ENCODE peak calls at places on chromosome 9, in nine cellular contexts. One of them, this sample, is unnamed.

GRCh38 chr9:111456536-111456935 is 27.6 kb downstream of the ECPAS start:
- DNase-seq in stimulated activated CD4-positive, alpha-beta T cell treated with anti-CD3 and anti-CD28 coated beads, Interleukin-15, amount 100 ng/mL, for 48 hours: no peak
- DNase-seq in thoracic aorta: no peak
- DNase-seq in HuH-7: no peak
- DNase-seq in stimulated activated CD8-positive, alpha-beta memory T cell treated with anti-CD3 and anti-CD28 coated beads, Interleukin-4, amount 100 ng/mL, for 4 hours: no peak
- DNase-seq in epithelial cell of esophagus: no peak
- DNase-seq in mesendoderm: peak
- DNase-seq in NCI-H774: no peak
- DNase-seq in COLO829: no peak
- DNase-seq in this sample: no peak

GRCh38 chr9:136902259-136902821 is 16.0 kb downstream of the TRAF2 start:
- DNase-seq in stimulated activated CD4-positive, alpha-beta T cell treated with anti-CD3 and anti-CD28 coated beads, Interleukin-15, amount 100 ng/mL, for 48 hours: peak
- DNase-seq in thoracic aorta: peak
- DNase-seq in HuH-7: peak
- DNase-seq in stimulated activated CD8-positive, alpha-beta memory T cell treated with anti-CD3 and anti-CD28 coated beads, Interleukin-4, amount 100 ng/mL, for 4 hours: peak
- DNase-seq in epithelial cell of esophagus: peak
- DNase-seq in mesendoderm: no peak
- DNase-seq in NCI-H774: no peak
- DNase-seq in COLO829: peak
- DNase-seq in this sample: no peak

GRCh38 chr9:77486968-77487367 is 161.2 kb downstream of the GNA14 start:
- DNase-seq in stimulated activated CD4-positive, alpha-beta T cell treated with anti-CD3 and anti-CD28 coated beads, Interleukin-15, amount 100 ng/mL, for 48 hours: no peak
- DNase-seq in thoracic aorta: no peak
- DNase-seq in HuH-7: no peak
- DNase-seq in stimulated activated CD8-positive, alpha-beta memory T cell treated with anti-CD3 and anti-CD28 coated beads, Interleukin-4, amount 100 ng/mL, for 4 hours: no peak
- DNase-seq in epithelial cell of esophagus: peak
- DNase-seq in mesendoderm: no peak
- DNase-seq in NCI-H774: no peak
- DNase-seq in COLO829: no peak
- DNase-seq in this sample: no peak

GRCh38 chr9:130041648-130042405 is 1.2 kb downstream of the FNBP1 start:
- DNase-seq in stimulated activated CD4-positive, alpha-beta T cell treated with anti-CD3 and anti-CD28 coated beads, Interleukin-15, amount 100 ng/mL, for 48 hours: no peak
- DNase-seq in thoracic aorta: no peak
- DNase-seq in HuH-7: peak
- DNase-seq in stimulated activated CD8-positive, alpha-beta memory T cell treated with anti-CD3 and anti-CD28 coated beads, Interleukin-4, amount 100 ng/mL, for 4 hours: no peak
- DNase-seq in epithelial cell of esophagus: peak
- DNase-seq in mesendoderm: peak
- DNase-seq in NCI-H774: no peak
- DNase-seq in COLO829: no peak
- DNase-seq in this sample: no peak

GRCh38 chr9:101369286-101369685 is 15.5 kb downstream of the BAAT start:
- DNase-seq in stimulated activated CD4-positive, alpha-beta T cell treated with anti-CD3 and anti-CD28 coated beads, Interleukin-15, amount 100 ng/mL, for 48 hours: no peak
- DNase-seq in thoracic aorta: no peak
- DNase-seq in HuH-7: no peak
- DNase-seq in stimulated activated CD8-positive, alpha-beta memory T cell treated with anti-CD3 and anti-CD28 coated beads, Interleukin-4, amount 100 ng/mL, for 4 hours: no peak
- DNase-seq in epithelial cell of esophagus: peak
- DNase-seq in mesendoderm: peak
- DNase-seq in NCI-H774: no peak
- DNase-seq in COLO829: no peak
- DNase-seq in this sample: no peak

GRCh38 chr9:21454149-21454548 is 13.9 kb downstream of the IFNA1 start:
- DNase-seq in stimulated activated CD4-positive, alpha-beta T cell treated with anti-CD3 and anti-CD28 coated beads, Interleukin-15, amount 100 ng/mL, for 48 hours: no peak
- DNase-seq in thoracic aorta: no peak
- DNase-seq in HuH-7: no peak
- DNase-seq in stimulated activated CD8-positive, alpha-beta memory T cell treated with anti-CD3 and anti-CD28 coated beads, Interleukin-4, amount 100 ng/mL, for 4 hours: no peak
- DNase-seq in epithelial cell of esophagus: peak
- DNase-seq in mesendoderm: no peak
- DNase-seq in NCI-H774: no peak
- DNase-seq in COLO829: peak
- DNase-seq in this sample: no peak

GRCh38 chr9:111743275-111743674 is 51.5 kb downstream of the SHOC1 start:
- DNase-seq in stimulated activated CD4-positive, alpha-beta T cell treated with anti-CD3 and anti-CD28 coated beads, Interleukin-15, amount 100 ng/mL, for 48 hours: peak
- DNase-seq in thoracic aorta: no peak
- DNase-seq in HuH-7: no peak
- DNase-seq in stimulated activated CD8-positive, alpha-beta memory T cell treated with anti-CD3 and anti-CD28 coated beads, Interleukin-4, amount 100 ng/mL, for 4 hours: no peak
- DNase-seq in epithelial cell of esophagus: peak
- DNase-seq in mesendoderm: no peak
- DNase-seq in NCI-H774: no peak
- DNase-seq in COLO829: peak
- DNase-seq in this sample: no peak

GRCh38 chr9:133647765-133648469 is 11.8 kb downstream of the DBH start:
- DNase-seq in stimulated activated CD4-positive, alpha-beta T cell treated with anti-CD3 and anti-CD28 coated beads, Interleukin-15, amount 100 ng/mL, for 48 hours: no peak
- DNase-seq in thoracic aorta: no peak
- DNase-seq in HuH-7: no peak
- DNase-seq in stimulated activated CD8-positive, alpha-beta memory T cell treated with anti-CD3 and anti-CD28 coated beads, Interleukin-4, amount 100 ng/mL, for 4 hours: no peak
- DNase-seq in epithelial cell of esophagus: no peak
- DNase-seq in mesendoderm: no peak
- DNase-seq in NCI-H774: no peak
- DNase-seq in COLO829: no peak
- DNase-seq in this sample: no peak

GRCh38 chr9:37602817-37603216 is 10.4 kb upstream of the TOMM5 start:
- DNase-seq in stimulated activated CD4-positive, alpha-beta T cell treated with anti-CD3 and anti-CD28 coated beads, Interleukin-15, amount 100 ng/mL, for 48 hours: no peak
- DNase-seq in thoracic aorta: no peak
- DNase-seq in HuH-7: peak
- DNase-seq in stimulated activated CD8-positive, alpha-beta memory T cell treated with anti-CD3 and anti-CD28 coated beads, Interleukin-4, amount 100 ng/mL, for 4 hours: no peak
- DNase-seq in epithelial cell of esophagus: peak
- DNase-seq in mesendoderm: no peak
- DNase-seq in NCI-H774: no peak
- DNase-seq in COLO829: no peak
- DNase-seq in this sample: no peak

GRCh38 chr9:34430843-34431437 is 27.4 kb downstream of the FAM219A start:
- DNase-seq in stimulated activated CD4-positive, alpha-beta T cell treated with anti-CD3 and anti-CD28 coated beads, Interleukin-15, amount 100 ng/mL, for 48 hours: no peak
- DNase-seq in thoracic aorta: no peak
- DNase-seq in HuH-7: peak
- DNase-seq in stimulated activated CD8-positive, alpha-beta memory T cell treated with anti-CD3 and anti-CD28 coated beads, Interleukin-4, amount 100 ng/mL, for 4 hours: no peak
- DNase-seq in epithelial cell of esophagus: peak
- DNase-seq in mesendoderm: peak
- DNase-seq in NCI-H774: peak
- DNase-seq in COLO829: peak
- DNase-seq in this sample: no peak

GRCh38 chr9:129121483-129121882 is 10.3 kb downstream of the PTPA start:
- DNase-seq in stimulated activated CD4-positive, alpha-beta T cell treated with anti-CD3 and anti-CD28 coated beads, Interleukin-15, amount 100 ng/mL, for 48 hours: no peak
- DNase-seq in thoracic aorta: no peak
- DNase-seq in HuH-7: no peak
- DNase-seq in stimulated activated CD8-positive, alpha-beta memory T cell treated with anti-CD3 and anti-CD28 coated beads, Interleukin-4, amount 100 ng/mL, for 4 hours: no peak
- DNase-seq in epithelial cell of esophagus: no peak
- DNase-seq in mesendoderm: no peak
- DNase-seq in NCI-H774: no peak
- DNase-seq in COLO829: no peak
- DNase-seq in this sample: no peak

GRCh38 chr9:114276908-114277821 is 45.7 kb upstream of the ORM1 start:
- DNase-seq in stimulated activated CD4-positive, alpha-beta T cell treated with anti-CD3 and anti-CD28 coated beads, Interleukin-15, amount 100 ng/mL, for 48 hours: no peak
- DNase-seq in thoracic aorta: no peak
- DNase-seq in HuH-7: no peak
- DNase-seq in stimulated activated CD8-positive, alpha-beta memory T cell treated with anti-CD3 and anti-CD28 coated beads, Interleukin-4, amount 100 ng/mL, for 4 hours: no peak
- DNase-seq in epithelial cell of esophagus: peak
- DNase-seq in mesendoderm: no peak
- DNase-seq in NCI-H774: no peak
- DNase-seq in COLO829: no peak
- DNase-seq in this sample: no peak

GRCh38 chr9:128828267-128828666 is 1.3 kb downstream of the SPOUT1 start:
- DNase-seq in stimulated activated CD4-positive, alpha-beta T cell treated with anti-CD3 and anti-CD28 coated beads, Interleukin-15, amount 100 ng/mL, for 48 hours: no peak
- DNase-seq in thoracic aorta: no peak
- DNase-seq in HuH-7: no peak
- DNase-seq in stimulated activated CD8-positive, alpha-beta memory T cell treated with anti-CD3 and anti-CD28 coated beads, Interleukin-4, amount 100 ng/mL, for 4 hours: no peak
- DNase-seq in epithelial cell of esophagus: no peak
- DNase-seq in mesendoderm: no peak
- DNase-seq in NCI-H774: no peak
- DNase-seq in COLO829: no peak
- DNase-seq in this sample: no peak

This sample was measured in cortex of kidney.